ENCODE peak calls at places on chromosomes 13 and 19, in eight cellular contexts. U, E, O, Z, S, C, J and B are unnamed samples.

GRCh38 chr19:10363789-10364281 is 16.5 kb downstream of the TYK2 start:
- DNase-seq in U (no peak), E (no peak), O (no peak), Z (no peak), S (no peak), C (no peak), J (no peak), B (no peak)

GRCh38 chr19:46349311-46349993 is 2.6 kb downstream of the PPP5C start:
- DNase-seq in U (no peak), E (no peak), O (no peak), Z (no peak), S (no peak), C (no peak), J (no peak), B (peak)

GRCh38 chr13:90867336-90867683 is 480.2 kb upstream of the MIR17HG start:
- DNase-seq in U (peak), E (peak), O (peak), Z (peak), S (peak), C (no peak), J (peak), B (peak)

GRCh38 chr13:76425930-76426329 is 460.3 kb downstream of the KCTD12 start:
- DNase-seq in U (peak), E (no peak), O (no peak), Z (no peak), S (peak), C (no peak), J (no peak), B (no peak)

GRCh38 chr13:25922373-25922772 is 129.4 kb downstream of the SHISA2 start:
- DNase-seq in U (peak), E (no peak), O (no peak), Z (no peak), S (no peak), C (no peak), J (no peak), B (no peak)

GRCh38 chr19:4303778-4304508 is 455 bp upstream of the FSD1 start:
- DNase-seq in U (no peak), E (no peak), O (no peak), Z (no peak), S (no peak), C (no peak), J (no peak), B (no peak)

GRCh38 chr19:48452656-48453480 is 2.5 kb upstream of the KCNJ14 start:
- DNase-seq in U (no peak), E (no peak), O (no peak), Z (no peak), S (no peak), C (no peak), J (no peak), B (no peak)

GRCh38 chr13:72562686-72563085 is 164.7 kb downstream of the MZT1 start:
- DNase-seq in U (no peak), E (no peak), O (no peak), Z (no peak), S (no peak), C (no peak), J (no peak), B (no peak)

GRCh38 chr13:67520886-67521285 is 290.8 kb upstream of the PCDH9 start:
- DNase-seq in U (no peak), E (no peak), O (no peak), Z (no peak), S (no peak), C (no peak), J (no peak), B (no peak)

GRCh38 chr13:42392180-42392579 is 120.2 kb downstream of the AKAP11 start:
- DNase-seq in U (no peak), E (no peak), O (no peak), Z (no peak), S (no peak), C (no peak), J (no peak), B (no peak)

GRCh38 chr13:52371736-52372247 is 34.2 kb downstream of the THSD1 start:
- DNase-seq in U (peak), E (no peak), O (peak), Z (no peak), S (peak), C (no peak), J (no peak), B (no peak)

GRCh38 chr19:28406237-28406596 is 806.7 kb downstream of the UQCRFS1 start:
- DNase-seq in U (no peak), E (no peak), O (no peak), Z (no peak), S (peak), C (no peak), J (no peak), B (no peak)

GRCh38 chr13:95896302-95896701 is 156.9 kb downstream of the UGGT2 start:
- DNase-seq in U (no peak), E (no peak), O (peak), Z (no peak), S (peak), C (no peak), J (no peak), B (no peak)